ENCODE peak calls at places on chromosomes 2 and 18, in seven cellular contexts. T, F, O, B, Q, J and U are unnamed samples.

GRCh38 chr2:4675295-4675694 is 971.9 kb downstream of the DCDC2C start:
- DNase-seq in F (no peak), B (no peak), J (no peak), T (no peak), O (no peak), Q (no peak), U (no peak)

GRCh38 chr2:217886720-217887309 is 116.0 kb downstream of the TNS1 start:
- DNase-seq in O (peak), J (no peak), Q (peak), T (peak), F (peak), B (peak), U (peak)

GRCh38 chr2:228689049-228689448 is 507.6 kb upstream of the SPHKAP start:
- DNase-seq in T (peak), Q (peak), F (no peak), B (no peak), O (no peak), J (no peak), U (no peak)

GRCh38 chr2:152115952-152116351 is 17.1 kb upstream of the CACNB4 start:
- DNase-seq in J (no peak), Q (no peak), T (no peak), O (no peak), B (no peak), F (no peak), U (no peak)

GRCh38 chr18:22871809-22872525 is 61.2 kb upstream of the RBBP8 start:
- DNase-seq in J (no peak), F (no peak), Q (no peak), O (no peak), B (no peak), T (peak), U (peak)

GRCh38 chr2:157875720-157876065 is 437 bp downstream of the ACVR1 start:
- DNase-seq in F (no peak), J (no peak), O (peak), Q (no peak), B (peak), T (no peak), U (peak)

GRCh38 chr2:129904532-129905446 is 74.7 kb upstream of the RAB6C start:
- DNase-seq in O (no peak), F (no peak), T (peak), J (no peak), Q (no peak), B (no peak), U (no peak)

GRCh38 chr2:27715318-27716165 is 51.9 kb downstream of the SLC4A1AP start:
- DNase-seq in B (no peak), T (peak), F (no peak), J (no peak), Q (no peak), O (peak), U (no peak)

GRCh38 chr2:25707927-25708326 is 34.5 kb upstream of the DTNB start:
- DNase-seq in F (no peak), T (no peak), Q (no peak), B (peak), J (no peak), O (no peak), U (no peak)

GRCh38 chr2:31249009-31249690 is 15.2 kb downstream of the EHD3 start:
- DNase-seq in Q (no peak), J (no peak), O (no peak), B (no peak), F (no peak), T (no peak), U (no peak)

GRCh38 chr2:32783468-32783867 is 155.6 kb downstream of the TTC27 start:
- DNase-seq in B (no peak), O (no peak), T (no peak), Q (no peak), J (no peak), F (no peak), U (no peak)

GRCh38 chr2:146481629-146482028 is 1363.2 kb upstream of the ACVR2A start:
- DNase-seq in B (no peak), J (no peak), F (no peak), Q (no peak), O (no peak), T (no peak), U (no peak)

GRCh38 chr2:58871469-58872142 is 630.5 kb upstream of the FANCL start:
- DNase-seq in F (no peak), Q (no peak), B (no peak), O (peak), J (no peak), T (no peak), U (no peak)
- TF ChIP-seq JUND in F (no peak), Q (no peak), B (no peak), O (no peak), J (no peak), T (no peak), U (no peak)

DNA sequence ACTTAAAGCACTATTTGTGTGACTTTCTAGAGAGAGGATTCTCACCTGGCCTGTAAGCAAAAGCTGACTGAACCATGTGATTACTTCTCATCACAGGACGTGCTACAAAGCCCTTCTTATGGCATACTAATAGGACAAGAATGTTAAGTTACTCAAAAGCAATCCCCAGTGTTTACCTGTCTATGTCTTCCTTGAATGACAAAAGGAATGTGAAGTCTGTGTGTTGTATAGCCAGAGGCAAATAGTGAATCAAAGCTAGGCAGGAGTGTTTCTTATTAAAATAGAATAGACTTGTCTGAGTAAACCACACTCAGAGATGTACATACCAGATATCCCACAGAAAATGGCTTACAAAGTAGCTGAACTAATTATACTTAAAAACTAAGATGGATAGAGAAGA is 1465.4 kb downstream of the SUCLG1 start:
- DNase-seq in O (no peak), T (no peak), F (peak), B (no peak), J (no peak), Q (no peak), U (peak)
- TF ChIP-seq JUND in O (no peak), T (no peak), F (peak), B (no peak), J (no peak), Q (no peak), U (no peak)

GRCh38 chr2:188145885-188146284 is 145.8 kb upstream of the GULP1 start:
- DNase-seq in J (no peak), B (no peak), Q (no peak), T (no peak), F (no peak), O (no peak), U (no peak)

GRCh38 chr2:188146888-188147287 is 144.8 kb upstream of the GULP1 start:
- DNase-seq in J (no peak), O (no peak), Q (no peak), B (no peak), F (no peak), T (no peak), U (no peak)

GRCh38 chr2:188138313-188138712 is 153.4 kb upstream of the GULP1 start:
- DNase-seq in B (no peak), Q (no peak), J (no peak), F (no peak), O (no peak), T (no peak), U (no peak)

GRCh38 chr2:188142088-188142487 is 149.6 kb upstream of the GULP1 start:
- DNase-seq in F (no peak), Q (no peak), B (no peak), T (no peak), O (no peak), J (no peak), U (no peak)

GRCh38 chr2:188142636-188143035 is 149.0 kb upstream of the GULP1 start:
- DNase-seq in F (no peak), T (no peak), J (no peak), Q (no peak), B (no peak), O (no peak), U (no peak)
- TF ChIP-seq JUND in F (peak), T (peak), J (no peak), Q (no peak), B (no peak), O (no peak), U (no peak)

GRCh38 chr2:112199188-112199587 is 55.7 kb downstream of the ZC3H8 start:
- DNase-seq in Q (no peak), F (no peak), B (no peak), O (no peak), T (no peak), J (no peak), U (no peak)

GRCh38 chr2:112201706-112202430 is 53.0 kb downstream of the ZC3H8 start:
- DNase-seq in T (no peak), Q (no peak), F (no peak), O (no peak), J (no peak), B (no peak), U (no peak)

GRCh38 chr2:112194480-112194879 is 56.3 kb downstream of the FBLN7 start:
- DNase-seq in Q (no peak), J (no peak), O (no peak), F (no peak), T (no peak), B (no peak), U (no peak)

GRCh38 chr2:112195167-112195766 is 57.1 kb downstream of the FBLN7 start:
- DNase-seq in Q (no peak), B (peak), O (no peak), J (no peak), T (no peak), F (no peak), U (no peak)

GRCh38 chr2:112198780-112199179 is 56.1 kb downstream of the ZC3H8 start:
- DNase-seq in Q (no peak), F (no peak), O (no peak), B (no peak), T (no peak), J (no peak), U (no peak)
- TF ChIP-seq JUND in Q (no peak), F (no peak), O (no peak), B (no peak), T (no peak), J (no peak), U (no peak)

GRCh38 chr2:199148076-199148845 is 309.5 kb downstream of the SATB2 start:
- DNase-seq in F (no peak), J (no peak), B (no peak), Q (no peak), O (no peak), T (no peak), U (no peak)

GRCh38 chr2:199144546-199144945 is 313.2 kb downstream of the SATB2 start:
- DNase-seq in J (no peak), O (no peak), B (no peak), T (no peak), Q (no peak), F (no peak), U (no peak)

GRCh38 chr2:199147216-199147615 is 310.5 kb downstream of the SATB2 start:
- DNase-seq in B (no peak), T (no peak), F (no peak), J (no peak), Q (no peak), O (no peak), U (no peak)

GRCh38 chr2:199144036-199144435 is 313.7 kb downstream of the SATB2 start:
- DNase-seq in Q (no peak), T (no peak), F (no peak), B (no peak), O (no peak), J (no peak), U (no peak)
- TF ChIP-seq JUND in Q (no peak), T (no peak), F (no peak), B (no peak), O (no peak), J (no peak), U (no peak)

DNA sequence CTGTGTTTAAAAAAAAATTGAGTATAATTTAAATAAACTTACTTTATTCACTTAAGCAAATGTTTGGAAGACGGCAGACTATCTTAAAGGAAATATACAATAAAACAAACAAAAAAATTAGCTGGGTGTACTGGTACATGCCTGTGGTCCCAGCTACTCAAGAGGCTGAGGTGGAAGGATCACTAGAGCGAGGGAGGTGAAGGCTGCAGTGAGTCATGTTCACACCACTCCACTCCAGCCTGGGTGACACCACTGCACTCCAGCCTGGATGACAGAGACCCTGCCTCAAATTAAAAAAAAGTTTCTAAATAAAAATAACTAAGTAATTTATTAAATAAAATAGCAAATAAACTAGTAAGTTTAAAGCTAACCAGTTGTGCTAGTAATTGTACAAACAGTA is 7.5 kb downstream of the PUM2 start:
- DNase-seq in B (no peak), T (no peak), J (no peak), O (no peak), Q (no peak), F (no peak), U (no peak)
- TF ChIP-seq JUND in B (no peak), T (no peak), J (no peak), O (no peak), Q (no peak), F (no peak), U (no peak)

GRCh38 chr2:84844141-84844540 is 36.7 kb downstream of the TRABD2A start:
- DNase-seq in F (no peak), Q (no peak), B (no peak), O (no peak), T (no peak), J (no peak), U (no peak)

GRCh38 chr2:84849271-84849952 is 31.5 kb downstream of the TRABD2A start:
- DNase-seq in Q (no peak), F (no peak), T (no peak), B (no peak), O (no peak), J (no peak), U (peak)

GRCh38 chr2:84846041-84846663 is 34.7 kb downstream of the TRABD2A start:
- DNase-seq in O (no peak), F (no peak), J (no peak), Q (no peak), T (no peak), B (no peak), U (no peak)

GRCh38 chr2:84847326-84848050 is 33.4 kb downstream of the TRABD2A start:
- DNase-seq in B (no peak), Q (no peak), F (no peak), T (no peak), O (no peak), J (no peak), U (no peak)

GRCh38 chr2:84846732-84847131 is 34.2 kb downstream of the TRABD2A start:
- DNase-seq in F (no peak), Q (no peak), B (no peak), T (no peak), J (no peak), O (no peak), U (no peak)
- TF ChIP-seq JUND in F (no peak), Q (no peak), B (no peak), T (no peak), J (no peak), O (no peak), U (no peak)

DNA sequence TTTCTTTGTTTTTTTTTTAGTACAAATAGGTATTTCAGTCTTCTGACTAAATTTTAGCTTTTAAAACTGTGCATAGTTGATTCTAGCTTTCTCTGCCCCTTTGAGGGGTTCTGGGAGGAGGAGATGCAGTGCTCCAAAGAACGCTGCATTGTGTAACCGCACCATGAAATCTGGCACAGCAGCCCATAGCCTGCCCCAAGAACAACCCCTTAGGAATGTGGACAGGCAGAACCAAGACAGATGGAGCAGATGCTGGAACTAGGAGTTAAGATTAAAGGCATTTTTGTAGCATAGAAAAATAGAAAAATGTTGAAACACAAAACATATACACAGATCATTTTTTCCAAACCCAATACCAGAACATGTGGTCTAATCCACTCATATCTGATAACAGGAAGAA is 187.5 kb downstream of the SCG2 start:
- DNase-seq in J (no peak), F (no peak), Q (no peak), O (no peak), T (no peak), B (no peak), U (peak)
- TF ChIP-seq JUND in J (no peak), F (no peak), Q (no peak), O (no peak), T (no peak), B (no peak), U (no peak)

DNA sequence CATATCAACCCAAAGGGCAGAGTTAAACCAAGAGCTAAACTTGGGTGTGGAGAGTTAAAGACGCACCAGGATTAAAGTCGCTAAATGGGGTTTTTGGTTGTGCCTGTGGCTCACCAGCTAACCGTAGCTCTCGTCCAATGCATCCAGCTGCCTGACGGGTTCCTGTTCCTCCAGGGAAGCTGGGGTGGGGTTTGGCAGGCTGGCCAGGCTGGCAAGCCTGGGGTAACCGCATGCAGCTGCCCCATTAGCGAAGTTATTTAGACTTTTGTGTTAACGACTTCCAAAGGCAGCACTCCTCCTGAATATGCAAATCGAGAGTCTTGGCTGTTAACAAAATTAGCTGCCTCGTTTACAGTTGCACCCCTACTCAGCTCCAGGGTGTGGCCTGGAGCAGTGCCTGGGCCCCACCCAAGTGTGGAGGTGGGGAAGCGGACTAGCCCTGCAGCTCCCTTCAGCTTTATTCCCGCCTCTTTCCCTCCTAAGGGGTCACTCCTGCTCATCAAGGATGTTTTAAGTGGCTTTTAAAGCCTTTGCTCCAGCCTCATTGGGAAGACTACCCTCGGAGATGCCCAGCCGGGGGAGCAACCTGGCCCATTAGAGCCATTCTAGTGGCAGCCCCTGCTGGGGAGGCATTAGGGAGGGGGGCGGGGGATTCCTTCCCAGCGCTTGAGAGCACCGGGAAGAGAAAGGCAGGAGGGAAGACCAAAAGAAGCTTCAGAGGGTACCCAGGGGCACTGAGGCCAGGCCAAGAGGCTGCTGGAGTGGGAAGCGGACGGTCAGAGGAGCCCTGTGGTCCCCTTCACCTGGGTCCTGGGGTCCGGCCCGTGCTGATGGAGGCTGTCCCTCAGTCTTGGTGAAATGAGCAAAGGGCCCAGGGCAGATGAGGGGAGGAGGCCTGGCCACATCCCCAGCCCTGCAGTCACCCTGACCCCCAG is 204.1 kb downstream of the CELF4 start:
- DNase-seq in O (no peak), B (no peak), J (no peak), Q (no peak), F (no peak), T (no peak), U (no peak)
- TF ChIP-seq JUND in O (no peak), B (no peak), J (no peak), Q (no peak), F (no peak), T (no peak), U (no peak)

DNA sequence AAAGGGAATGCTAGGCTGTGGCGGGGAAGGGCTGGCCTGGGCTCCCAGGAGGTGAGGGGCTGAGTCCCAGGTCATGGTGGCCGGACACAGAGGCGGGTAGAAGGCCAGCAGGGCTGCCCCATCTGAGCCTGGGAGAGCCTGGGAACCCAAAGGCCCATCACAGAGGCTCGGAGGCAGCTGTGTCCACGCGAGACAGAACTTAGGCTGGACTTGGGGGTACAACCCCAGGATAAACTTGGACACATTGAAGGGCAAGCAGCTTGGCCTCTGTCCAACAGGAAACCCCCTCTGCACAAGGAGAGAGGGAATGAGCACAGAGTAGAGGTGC is 95.9 kb downstream of the ZFP36L2 start:
- DNase-seq in T (peak), F (no peak), O (no peak), Q (no peak), J (no peak), B (no peak), U (no peak)
- TF ChIP-seq JUND in T (no peak), F (no peak), O (no peak), Q (no peak), J (no peak), B (no peak), U (no peak)